ENCODE peak calls at places on chromosomes 13 and 19, in six cellular contexts. One of them, this sample, is unnamed.

GRCh38 chr13:52070929-52071523 is 46.5 kb downstream of the UTP14C start:
- DNase-seq in PC-9: no peak
- DNase-seq in AG10803: peak
- DNase-seq in AG09319: no peak
- DNase-seq in GF-D8: peak
- DNase-seq in fibroblast of pulmonary artery: peak
- DNase-seq in this sample: no peak

GRCh38 chr13:77056382-77056781 is 29.4 kb upstream of the FBXL3 start:
- DNase-seq in PC-9: no peak
- DNase-seq in AG10803: no peak
- DNase-seq in AG09319: no peak
- DNase-seq in GF-D8: no peak
- DNase-seq in fibroblast of pulmonary artery: no peak
- DNase-seq in this sample: no peak

GRCh38 chr19:10230155-10230903 is 802 bp downstream of the S1PR2 start:
- DNase-seq in PC-9: no peak
- DNase-seq in AG10803: peak
- DNase-seq in AG09319: no peak
- DNase-seq in GF-D8: no peak
- DNase-seq in fibroblast of pulmonary artery: peak
- DNase-seq in this sample: peak

GRCh38 chr13:42875448-42876269 is 94.3 kb downstream of the FAM216B start:
- DNase-seq in PC-9: no peak
- DNase-seq in AG10803: no peak
- DNase-seq in AG09319: no peak
- DNase-seq in GF-D8: no peak
- DNase-seq in fibroblast of pulmonary artery: peak
- DNase-seq in this sample: peak

GRCh38 chr19:4057913-4058695 is 8.6 kb downstream of the ZBTB7A start:
- DNase-seq in PC-9: peak
- DNase-seq in AG10803: peak
- DNase-seq in AG09319: peak
- DNase-seq in GF-D8: no peak
- DNase-seq in fibroblast of pulmonary artery: peak
- DNase-seq in this sample: no peak

GRCh38 chr13:48110132-48110868 is 15.4 kb upstream of the MED4 start:
- DNase-seq in PC-9: no peak
- DNase-seq in AG10803: no peak
- DNase-seq in AG09319: no peak
- DNase-seq in GF-D8: no peak
- DNase-seq in fibroblast of pulmonary artery: peak
- DNase-seq in this sample: no peak

GRCh38 chr19:30622276-30622675 is 250.1 kb downstream of the ZNF536 start:
- DNase-seq in PC-9: no peak
- DNase-seq in AG10803: no peak
- DNase-seq in AG09319: no peak
- DNase-seq in GF-D8: no peak
- DNase-seq in fibroblast of pulmonary artery: no peak
- DNase-seq in this sample: no peak

GRCh38 chr19:55261671-55262126 is 2.9 kb upstream of the PPP6R1 start:
- DNase-seq in PC-9: no peak
- DNase-seq in AG10803: no peak
- DNase-seq in AG09319: no peak
- DNase-seq in GF-D8: no peak
- DNase-seq in fibroblast of pulmonary artery: no peak
- DNase-seq in this sample: no peak

GRCh38 chr19:13060964-13061927 is 41.4 kb downstream of the LYL1 start:
- DNase-seq in PC-9: peak
- DNase-seq in AG10803: peak
- DNase-seq in AG09319: no peak
- DNase-seq in GF-D8: peak
- DNase-seq in fibroblast of pulmonary artery: peak
- DNase-seq in this sample: peak

GRCh38 chr13:74092711-74093110 is 41.5 kb downstream of the KLF12 start:
- DNase-seq in PC-9: no peak
- DNase-seq in AG10803: no peak
- DNase-seq in AG09319: no peak
- DNase-seq in GF-D8: no peak
- DNase-seq in fibroblast of pulmonary artery: no peak
- DNase-seq in this sample: no peak

GRCh38 chr19:334296-335071 is 10.1 kb downstream of the MIER2 start:
- DNase-seq in PC-9: no peak
- DNase-seq in AG10803: no peak
- DNase-seq in AG09319: no peak
- DNase-seq in GF-D8: no peak
- DNase-seq in fibroblast of pulmonary artery: no peak
- DNase-seq in this sample: no peak

GRCh38 chr13:27079421-27079958 is 92.1 kb downstream of the USP12 start:
- DNase-seq in PC-9: no peak
- DNase-seq in AG10803: peak
- DNase-seq in AG09319: peak
- DNase-seq in GF-D8: peak
- DNase-seq in fibroblast of pulmonary artery: peak
- DNase-seq in this sample: no peak

GRCh38 chr13:50268500-50268899 is 253.3 kb downstream of the KCNRG start:
- DNase-seq in PC-9: no peak
- DNase-seq in AG10803: no peak
- DNase-seq in AG09319: no peak
- DNase-seq in GF-D8: no peak
- DNase-seq in fibroblast of pulmonary artery: peak
- DNase-seq in this sample: no peak

GRCh38 chr19:42176649-42176989 is 40.9 kb downstream of the DEDD2 start:
- DNase-seq in PC-9: no peak
- DNase-seq in AG10803: no peak
- DNase-seq in AG09319: no peak
- DNase-seq in GF-D8: no peak
- DNase-seq in fibroblast of pulmonary artery: no peak
- DNase-seq in this sample: peak

GRCh38 chr13:28558126-28558525 is 63.2 kb upstream of the FLT1 start:
- DNase-seq in PC-9: no peak
- DNase-seq in AG10803: peak
- DNase-seq in AG09319: peak
- DNase-seq in GF-D8: no peak
- DNase-seq in fibroblast of pulmonary artery: peak
- DNase-seq in this sample: no peak

GRCh38 chr13:26895081-26895807 is 134.7 kb upstream of the GPR12 start:
- DNase-seq in PC-9: no peak
- DNase-seq in AG10803: no peak
- DNase-seq in AG09319: no peak
- DNase-seq in GF-D8: no peak
- DNase-seq in fibroblast of pulmonary artery: no peak
- DNase-seq in this sample: no peak

GRCh38 chr13:101465877-101466276 is 13.4 kb downstream of the ITGBL1 start:
- DNase-seq in PC-9: no peak
- DNase-seq in AG10803: peak
- DNase-seq in AG09319: no peak
- DNase-seq in GF-D8: no peak
- DNase-seq in fibroblast of pulmonary artery: no peak
- DNase-seq in this sample: no peak

GRCh38 chr13:34017231-34017630 is 199.3 kb downstream of the RFC3 start:
- DNase-seq in PC-9: no peak
- DNase-seq in AG10803: no peak
- DNase-seq in AG09319: no peak
- DNase-seq in GF-D8: no peak
- DNase-seq in fibroblast of pulmonary artery: no peak
- DNase-seq in this sample: no peak

GRCh38 chr13:33514362-33514761 is 228.8 kb upstream of the STARD13 start:
- DNase-seq in PC-9: no peak
- DNase-seq in AG10803: no peak
- DNase-seq in AG09319: no peak
- DNase-seq in GF-D8: no peak
- DNase-seq in fibroblast of pulmonary artery: no peak
- DNase-seq in this sample: no peak

GRCh38 chr19:38319421-38320258 is at the start of gene KCNK6:
- DNase-seq in PC-9: peak
- DNase-seq in AG10803: peak
- DNase-seq in AG09319: no peak
- DNase-seq in GF-D8: no peak
- DNase-seq in fibroblast of pulmonary artery: peak
- DNase-seq in this sample: peak

GRCh38 chr13:46860734-46861133 is 36.1 kb downstream of the HTR2A start:
- DNase-seq in PC-9: no peak
- DNase-seq in AG10803: peak
- DNase-seq in AG09319: no peak
- DNase-seq in GF-D8: no peak
- DNase-seq in fibroblast of pulmonary artery: no peak
- DNase-seq in this sample: no peak

GRCh38 chr19:7226749-7227148 is 67.5 kb downstream of the INSR start:
- DNase-seq in PC-9: no peak
- DNase-seq in AG10803: peak
- DNase-seq in AG09319: no peak
- DNase-seq in GF-D8: no peak
- DNase-seq in fibroblast of pulmonary artery: peak
- DNase-seq in this sample: no peak

GRCh38 chr19:13187419-13187818 is 37.2 kb downstream of the IER2 start:
- DNase-seq in PC-9: no peak
- DNase-seq in AG10803: no peak
- DNase-seq in AG09319: no peak
- DNase-seq in GF-D8: no peak
- DNase-seq in fibroblast of pulmonary artery: no peak
- DNase-seq in this sample: no peak

GRCh38 chr13:98975822-98976261 is 2.0 kb downstream of the DOCK9 start:
- DNase-seq in PC-9: peak
- DNase-seq in AG10803: peak
- DNase-seq in AG09319: no peak
- DNase-seq in GF-D8: no peak
- DNase-seq in fibroblast of pulmonary artery: peak
- DNase-seq in this sample: peak

GRCh38 chr19:29807870-29808405 is 3.9 kb upstream of the CCNE1 start:
- DNase-seq in PC-9: no peak
- DNase-seq in AG10803: no peak
- DNase-seq in AG09319: no peak
- DNase-seq in GF-D8: no peak
- DNase-seq in fibroblast of pulmonary artery: no peak
- DNase-seq in this sample: no peak

GRCh38 chr13:114109646-114110045 is 22.8 kb downstream of the RASA3 start:
- DNase-seq in PC-9: no peak
- DNase-seq in AG10803: no peak
- DNase-seq in AG09319: no peak
- DNase-seq in GF-D8: no peak
- DNase-seq in fibroblast of pulmonary artery: no peak
- DNase-seq in this sample: no peak

GRCh38 chr19:41225238-41226052 is 6.4 kb downstream of the AXL start:
- DNase-seq in PC-9: peak
- DNase-seq in AG10803: peak
- DNase-seq in AG09319: peak
- DNase-seq in GF-D8: no peak
- DNase-seq in fibroblast of pulmonary artery: peak
- DNase-seq in this sample: no peak

GRCh38 chr13:73833331-73834070 is 300.7 kb downstream of the KLF12 start:
- DNase-seq in PC-9: no peak
- DNase-seq in AG10803: peak
- DNase-seq in AG09319: no peak
- DNase-seq in GF-D8: no peak
- DNase-seq in fibroblast of pulmonary artery: no peak
- DNase-seq in this sample: no peak

This sample was measured in endothelial cell.